ENCODE peak calls at places on chromosomes 16 and 17, in six cellular contexts. N is neural crest cell, C is non-pigmented ciliary epithelial cell, W is GM13976, V is LoVo, T is fibroblast of the conjunctiva. H is an unnamed sample.

GRCh38 chr17:62678214-62678919 is 50.9 kb downstream of the MRC2 start:
- DNase-seq in N (no peak), C (no peak), W (no peak), V (no peak), T (no peak), H (peak; percentile 57)

GRCh38 chr17:55242481-55242880 is 22.3 kb upstream of the HLF start:
- DNase-seq in N (no peak), C (no peak), W (no peak), V (no peak), T (no peak), H (no peak)

GRCh38 chr16:65038125-65038524 is 83.7 kb downstream of the CDH11 start:
- DNase-seq in N (no peak), C (no peak), W (no peak), V (no peak), T (no peak), H (no peak)

GRCh38 chr17:48776602-48777001 is 40.4 kb downstream of the TTLL6 start:
- DNase-seq in N (no peak), C (no peak), W (no peak), V (no peak), T (no peak), H (no peak)

GRCh38 chr16:19578378-19578851 is 22.9 kb downstream of the VPS35L start:
- DNase-seq in N (peak; percentile 8), C (no peak), W (no peak), V (no peak), T (no peak), H (no peak)

GRCh38 chr17:78628547-78629435 is 51.6 kb upstream of the DNAH17 start:
- DNase-seq in N (no peak), C (no peak), W (no peak), V (no peak), T (no peak), H (no peak)

GRCh38 chr17:28180449-28180848 is 138.0 kb downstream of the NLK start:
- DNase-seq in N (no peak), C (no peak), W (peak; percentile 20), V (no peak), T (no peak), H (no peak)

GRCh38 chr16:81036751-81037350 is 1.2 kb downstream of the ATMIN start:
- DNase-seq in N (no peak), C (no peak), W (no peak), V (peak; percentile 4), T (no peak), H (no peak)

GRCh38 chr17:8740486-8740885 is 4.2 kb downstream of the CCDC42 start:
- DNase-seq in N (no peak), C (no peak), W (no peak), V (no peak), T (no peak), H (no peak)

GRCh38 chr16:85449195-85449884 is 163.8 kb upstream of the GSE1 start:
- DNase-seq in N (no peak), C (no peak), W (no peak), V (no peak), T (no peak), H (no peak)

GRCh38 chr17:75551276-75551675 is 25.8 kb downstream of the LLGL2 start:
- DNase-seq in N (no peak), C (no peak), W (no peak), V (no peak), T (no peak), H (no peak)

GRCh38 chr16:9102379-9102778 is 10.9 kb downstream of the HAPSTR1 start:
- DNase-seq in N (no peak), C (peak; percentile 73), W (no peak), V (no peak), T (peak; percentile 57), H (no peak)

GRCh38 chr17:59803377-59803757 is 89.4 kb downstream of the TUBD1 start:
- DNase-seq in N (no peak), C (no peak), W (no peak), V (no peak), T (no peak), H (no peak)

GRCh38 chr17:4997302-4998026 is at the start of the genes INCA1 and KIF1C:
- DNase-seq in N (peak; percentile 84), C (no peak), W (peak; percentile 100), V (peak; percentile 93), T (peak; percentile 68), H (peak; percentile 96)

GRCh38 chr17:74770498-74771318 is 5.4 kb downstream of the NAT9 start:
- DNase-seq in N (peak; percentile 45), C (no peak), W (peak; percentile 84), V (no peak), T (peak; percentile 18), H (no peak)

GRCh38 chr16:57536306-57537193 is at the start of gene CCDC102A:
- DNase-seq in N (peak; percentile 57), C (no peak), W (peak; percentile 69), V (no peak), T (no peak), H (no peak)

GRCh38 chr17:78412403-78412802 is 34.0 kb downstream of the PGS1 start:
- DNase-seq in N (no peak), C (no peak), W (peak; percentile 56), V (no peak), T (no peak), H (no peak)

GRCh38 chr16:75804368-75804767 is 78.1 kb upstream of the CPHXL start:
- DNase-seq in N (no peak), C (no peak), W (no peak), V (no peak), T (no peak), H (no peak)

GRCh38 chr16:25158401-25158800 is 46.9 kb downstream of the LCMT1 start:
- DNase-seq in N (no peak), C (no peak), W (no peak), V (no peak), T (no peak), H (no peak)

GRCh38 chr16:23071202-23072083 is 77.8 kb downstream of the USP31 start:
- DNase-seq in N (no peak), C (peak; percentile 14), W (no peak), V (no peak), T (no peak), H (no peak)

GRCh38 chr16:10511829-10512228 is 68.6 kb downstream of the EMP2 start:
- DNase-seq in N (no peak), C (no peak), W (no peak), V (no peak), T (no peak), H (no peak)

GRCh38 chr16:15610369-15610871 is 32.5 kb downstream of the MARF1 start:
- DNase-seq in N (no peak), C (no peak), W (no peak), V (no peak), T (no peak), H (no peak)

GRCh38 chr17:55674107-55674506 is 48.6 kb downstream of the TMEM100 start:
- DNase-seq in N (no peak), C (no peak), W (no peak), V (no peak), T (no peak), H (no peak)

GRCh38 chr16:21566891-21567414 is 32.4 kb upstream of the METTL9 start:
- DNase-seq in N (no peak), C (no peak), W (no peak), V (no peak), T (no peak), H (no peak)

GRCh38 chr16:351804-352520 is 561 bp downstream of the AXIN1 start:
- DNase-seq in N (no peak), C (no peak), W (no peak), V (no peak), T (no peak), H (peak; percentile 89)

GRCh38 chr16:2964416-2965223 is 545 bp downstream of the KREMEN2 start:
- DNase-seq in N (peak; percentile 71), C (no peak), W (peak; percentile 92), V (peak; percentile 74), T (no peak), H (no peak)

GRCh38 chr16:3495166-3495565 is at the start of gene C16orf90:
- DNase-seq in N (no peak), C (no peak), W (no peak), V (no peak), T (no peak), H (no peak)

GRCh38 chr17:62135742-62136141 is 70.7 kb upstream of the MED13 start:
- DNase-seq in N (no peak), C (no peak), W (no peak), V (no peak), T (no peak), H (no peak)

GRCh38 chr17:28623696-28624095 is 9.7 kb upstream of the RSKR start:
- DNase-seq in N (no peak), C (no peak), W (no peak), V (no peak), T (no peak), H (no peak)

GRCh38 chr16:85083051-85083639 is 29.1 kb downstream of the CIBAR2 start:
- DNase-seq in N (no peak), C (no peak), W (peak; percentile 60), V (no peak), T (no peak), H (no peak)

GRCh38 chr16:85524630-85525463 is 88.3 kb upstream of the GSE1 start:
- DNase-seq in N (no peak), C (no peak), W (no peak), V (no peak), T (peak; percentile 67), H (peak; percentile 85)

GRCh38 chr17:12545877-12546513 is 119.7 kb upstream of the MYOCD start:
- DNase-seq in N (peak; percentile 33), C (peak; percentile 9), W (peak; percentile 53), V (peak; percentile 32), T (peak; percentile 29), H (no peak)